ENCODE peak calls at places on chromosomes 2 and 18, in five cellular contexts. I is left colon, C is D341Med, J is AG09309, P is T1000. Q is an unnamed sample.

GRCh38 chr2:140842110-140842509 is 1288.7 kb downstream of the LRP1B start:
- DNase-seq in P (no peak), J (no peak), I (no peak), C (no peak), Q (no peak)

GRCh38 chr2:54526226-54526879 is 70.2 kb downstream of the SPTBN1 start:
- DNase-seq in I (no peak), C (no peak), J (no peak), P (no peak), Q (no peak)

GRCh38 chr2:239801404-239802100 is 223.6 kb downstream of the NDUFA10 start:
- DNase-seq in P (no peak), J (no peak), C (peak; percentile 6), I (no peak), Q (peak; percentile 0)

GRCh38 chr18:78722959-78723706 is 256.5 kb upstream of the SALL3 start:
- DNase-seq in P (no peak), J (no peak), I (no peak), C (no peak), Q (peak; percentile 1)

GRCh38 chr2:188975497-188976102 is 1.4 kb downstream of the COL3A1 start:
- DNase-seq in C (no peak), J (peak; percentile 87), I (peak; percentile 49), P (no peak), Q (no peak)

GRCh38 chr2:9394816-9395215 is 28.5 kb downstream of the ITGB1BP1 start:
- DNase-seq in J (no peak), P (no peak), I (no peak), C (no peak), Q (no peak)

GRCh38 chr2:121363632-121364420 is 78.8 kb upstream of the TFCP2L1 start:
- DNase-seq in P (no peak), C (no peak), I (peak; percentile 78), J (peak; percentile 40), Q (no peak)

GRCh38 chr18:78774741-78775141 is 204.9 kb upstream of the SALL3 start:
- DNase-seq in I (no peak), J (no peak), C (no peak), P (no peak), Q (no peak)

GRCh38 chr2:68660658-68661057 is 17.3 kb downstream of the PROKR1 start:
- DNase-seq in C (no peak), I (no peak), P (no peak), J (no peak), Q (no peak)

GRCh38 chr2:10970666-10971065 is 58.9 kb downstream of the KCNF1 start:
- DNase-seq in I (no peak), C (no peak), J (no peak), P (no peak), Q (no peak)

GRCh38 chr2:176132397-176133086 is 3.0 kb downstream of the HOXD8 start:
- DNase-seq in P (no peak), C (no peak), I (no peak), J (no peak), Q (peak; percentile 69)

GRCh38 chr2:148201075-148202004 is 180.4 kb downstream of the MBD5 start:
- DNase-seq in J (no peak), P (no peak), I (peak; percentile 37), C (peak; percentile 55), Q (peak; percentile 71)

GRCh38 chr18:35753306-35753910 is 171.9 kb downstream of the GALNT1 start:
- DNase-seq in P (no peak), C (no peak), J (no peak), I (no peak), Q (no peak)

GRCh38 chr2:38797953-38798352 is 19.9 kb downstream of the GEMIN6 start:
- DNase-seq in P (no peak), I (no peak), J (no peak), C (no peak), Q (no peak)

GRCh38 chr2:1060372-1060771 is 109.7 kb downstream of the SNTG2 start:
- DNase-seq in J (no peak), C (no peak), I (no peak), P (no peak), Q (no peak)

GRCh38 chr2:16481342-16481741 is 184.3 kb downstream of the CYRIA start:
- DNase-seq in I (no peak), C (no peak), P (no peak), J (no peak), Q (no peak)

GRCh38 chr2:132562245-132562644 is 107.8 kb downstream of the LYPD1 start:
- DNase-seq in I (no peak), P (no peak), J (no peak), C (no peak), Q (no peak)

GRCh38 chr2:239223330-239224248 is 177.2 kb downstream of the HDAC4 start:
- DNase-seq in P (no peak), C (no peak), J (no peak), I (peak; percentile 72), Q (no peak)

GRCh38 chr2:203328735-203329549 is 748 bp downstream of the ABI2 start:
- DNase-seq in I (peak; percentile 31), P (no peak), J (no peak), C (peak; percentile 29), Q (peak; percentile 37)

GRCh38 chr18:77248873-77249582 is 620 bp upstream of the GALR1 start:
- DNase-seq in J (no peak), P (no peak), C (no peak), I (no peak), Q (peak; percentile 35)

GRCh38 chr18:50938912-50939311 is 28.9 kb upstream of the ELAC1 start:
- DNase-seq in C (no peak), I (no peak), J (no peak), P (no peak), Q (no peak)

GRCh38 chr2:221501210-221501882 is 70.8 kb downstream of the EPHA4 start:
- DNase-seq in J (no peak), I (no peak), P (no peak), C (no peak), Q (no peak)

GRCh38 chr2:2570871-2571270 is 239.8 kb upstream of the MYT1L start:
- DNase-seq in P (no peak), C (no peak), I (no peak), J (no peak), Q (no peak)

GRCh38 chr2:19580830-19581229 is 222.4 kb upstream of the OSR1 start:
- DNase-seq in P (no peak), C (no peak), J (no peak), I (no peak), Q (no peak)

GRCh38 chr2:216074794-216075193 is 6.8 kb downstream of the PECR start:
- DNase-seq in J (no peak), I (no peak), P (no peak), C (no peak), Q (no peak)

GRCh38 chr18:44693030-44693784 is 12.5 kb downstream of the SETBP1 start:
- DNase-seq in C (no peak), J (no peak), P (peak; percentile 22), I (no peak), Q (no peak)

GRCh38 chr2:12763486-12763885 is 46.8 kb downstream of the TRIB2 start:
- DNase-seq in P (no peak), I (no peak), J (no peak), C (no peak), Q (no peak)

GRCh38 chr2:70645733-70646420 is 92.3 kb upstream of the TGFA start:
- DNase-seq in P (no peak), I (no peak), C (no peak), J (no peak), Q (peak; percentile 53)

GRCh38 chr2:154375625-154376020 is 322.9 kb upstream of the KCNJ3 start:
- DNase-seq in I (no peak), C (peak; percentile 36), P (no peak), J (no peak), Q (peak; percentile 11)

GRCh38 chr18:27143580-27144287 is 41.4 kb downstream of the CHST9 start:
- DNase-seq in I (no peak), J (no peak), C (no peak), P (no peak), Q (no peak)

GRCh38 chr2:178804791-178805190 is 2.4 kb downstream of the TTN start:
- DNase-seq in I (no peak), C (no peak), P (no peak), J (no peak), Q (no peak)

GRCh38 chr2:65456074-65456473 is 23.7 kb upstream of the SPRED2 start:
- DNase-seq in I (no peak), P (no peak), C (no peak), J (no peak), Q (no peak)